ENCODE peak calls at places on chromosomes 7 and 10, in five cellular contexts. R is right lobe of liver, O is HCT116, Z is PC-9, G is left ventricle myocardium inferior. J is an unnamed sample.

GRCh38 chr10:11197266-11197712 is 179.6 kb downstream of the CELF2 start:
- DNase-seq in G (peak; percentile 52), O (no peak), R (no peak), Z (no peak), J (peak; percentile 67)

GRCh38 chr10:54800677-54801480 is at the start of gene PCDH15:
- DNase-seq in Z (no peak), O (no peak), R (no peak), G (no peak), J (no peak)

GRCh38 chr10:34172936-34173533 is 642.1 kb downstream of the PARD3 start:
- DNase-seq in Z (no peak), G (no peak), O (no peak), R (no peak), J (no peak)

GRCh38 chr7:153640586-153640985 is 411.6 kb upstream of the DPP6 start:
- DNase-seq in R (no peak), Z (no peak), O (no peak), G (no peak), J (no peak)

GRCh38 chr7:159060440-159060839 is 84.2 kb downstream of the VIPR2 start:
- DNase-seq in G (no peak), R (no peak), O (no peak), Z (no peak), J (no peak)

GRCh38 chr10:598415-599170 is 90.9 kb downstream of the DIP2C start:
- DNase-seq in G (no peak), Z (no peak), R (no peak), O (no peak), J (peak; percentile 57)

GRCh38 chr7:8481752-8482446 is 48.5 kb downstream of the NXPH1 start:
- DNase-seq in O (no peak), R (no peak), G (no peak), Z (no peak), J (no peak)

GRCh38 chr7:82697897-82698296 is 254.3 kb upstream of the CACNA2D1 start:
- DNase-seq in O (no peak), Z (no peak), G (no peak), R (no peak), J (no peak)

GRCh38 chr10:25028711-25029110 is 12.3 kb downstream of the THNSL1 start:
- DNase-seq in Z (no peak), R (no peak), G (no peak), O (no peak), J (no peak)

GRCh38 chr7:135159359-135160087 is 11.0 kb downstream of the CYREN start:
- DNase-seq in G (no peak), R (no peak), O (no peak), Z (no peak), J (no peak)

GRCh38 chr7:24786941-24787340 is 29.7 kb upstream of the GSDME start:
- DNase-seq in Z (peak; percentile 99), O (peak; percentile 73), G (no peak), R (no peak), J (no peak)

GRCh38 chr10:110591760-110592159 is 24.3 kb downstream of the SMC3 start:
- DNase-seq in G (no peak), Z (no peak), O (no peak), R (no peak), J (no peak)

GRCh38 chr7:16436306-16436705 is 15.0 kb upstream of the CRPPA start:
- DNase-seq in Z (no peak), O (no peak), G (no peak), R (no peak), J (no peak)

GRCh38 chr10:60441515-60441914 is 51.8 kb upstream of the ANK3 start:
- DNase-seq in O (peak; percentile 6), G (no peak), R (no peak), Z (no peak), J (no peak)

GRCh38 chr10:18822156-18822555 is 162.9 kb downstream of the ARL5B start:
- DNase-seq in G (no peak), R (no peak), O (no peak), Z (no peak), J (no peak)

GRCh38 chr10:28679941-28680752 is 2.8 kb downstream of the BAMBI start:
- DNase-seq in G (no peak), Z (no peak), R (peak; percentile 62), O (no peak), J (no peak)

GRCh38 chr7:116340201-116340847 is 130.0 kb downstream of the TES start:
- DNase-seq in Z (no peak), O (no peak), R (no peak), G (no peak), J (no peak)

GRCh38 chr7:148151778-148152177 is 438.8 kb upstream of the C7orf33 start:
- DNase-seq in Z (no peak), R (no peak), G (no peak), O (no peak), J (no peak)

GRCh38 chr7:2093214-2093840 is 139.4 kb downstream of the MAD1L1 start:
- DNase-seq in O (no peak), R (no peak), Z (no peak), G (no peak), J (no peak)

GRCh38 chr10:49605939-49606509 is 4.1 kb upstream of the SLC18A3 start:
- DNase-seq in O (no peak), R (peak; percentile 12), Z (no peak), G (no peak), J (peak; percentile 34)

GRCh38 chr7:3916146-3916545 is 615.1 kb downstream of the SDK1 start:
- DNase-seq in R (no peak), G (no peak), O (no peak), Z (no peak), J (no peak)

GRCh38 chr10:3891396-3891795 is 106.4 kb upstream of the KLF6 start:
- DNase-seq in Z (no peak), G (no peak), R (no peak), O (no peak), J (no peak)

GRCh38 chr7:822692-823276 is 9.5 kb upstream of the SUN1 start:
- DNase-seq in Z (no peak), G (no peak), O (no peak), R (peak; percentile 53), J (no peak)

GRCh38 chr7:820341-820740 is 11.9 kb upstream of the SUN1 start:
- DNase-seq in R (no peak), G (no peak), Z (no peak), O (no peak), J (no peak)

GRCh38 chr7:823639-824038 is 8.6 kb upstream of the SUN1 start:
- DNase-seq in Z (no peak), O (no peak), R (no peak), G (no peak), J (no peak)

GRCh38 chr7:824106-824505 is 8.2 kb upstream of the SUN1 start:
- DNase-seq in Z (no peak), R (no peak), O (no peak), G (no peak), J (no peak)

DNA sequence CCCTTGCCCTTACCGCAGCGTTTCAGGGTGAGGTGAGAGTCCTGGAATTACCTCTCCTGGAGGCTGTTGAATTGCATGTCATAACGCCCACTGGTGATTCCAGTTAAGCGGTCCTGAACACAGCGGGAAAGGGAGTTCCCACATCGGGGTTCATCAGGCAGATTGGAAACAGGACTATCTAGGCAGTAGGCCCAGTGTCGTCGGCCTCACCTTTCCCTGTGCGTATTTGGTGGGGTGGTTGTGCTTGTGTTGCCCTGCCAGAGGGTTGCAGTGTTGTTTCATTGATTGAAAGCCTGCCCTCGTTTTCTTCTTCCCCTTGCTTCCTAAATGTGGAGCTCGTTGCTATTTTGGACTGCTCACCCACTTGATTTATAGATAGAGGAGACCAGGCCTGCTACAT is 10.6 kb upstream of the SUN1 start:
- DNase-seq in Z (no peak), G (no peak), R (no peak), O (no peak), J (no peak)
- TF ChIP-seq CTCF in Z (no peak), G (peak; percentile 42), R (peak; percentile 27), O (no peak), J (no peak)

GRCh38 chr7:32500922-32501341 is 5.6 kb downstream of the AVL9 start:
- DNase-seq in G (no peak), R (no peak), O (no peak), Z (peak; percentile 79), J (no peak)

GRCh38 chr7:32496052-32496813 is 944 bp downstream of the AVL9 start:
- DNase-seq in Z (no peak), O (no peak), R (no peak), G (no peak), J (no peak)

GRCh38 chr7:32490127-32490796 is at the start of gene LSM5:
- DNase-seq in Z (peak; percentile 89), G (peak; percentile 90), R (peak; percentile 94), O (peak; percentile 94), J (peak; percentile 94)

GRCh38 chr7:32494946-32495297 is 367 bp upstream of the AVL9 start:
- DNase-seq in R (no peak), G (no peak), Z (no peak), O (no peak), J (no peak)

GRCh38 chr7:32495298-32496051 is at the start of gene AVL9:
- DNase-seq in R (peak; percentile 100), O (peak; percentile 90), G (peak; percentile 99), Z (peak; percentile 89), J (peak; percentile 100)
- H3K4me3 ChIP-seq in R (peak within 1 kb of the TSS; percentile 96), O (peak within 1 kb of the TSS; percentile 79), G (peak within 1 kb of the TSS; percentile 99), Z (peak within 1 kb of the TSS; percentile 92), J (peak within 1 kb of the TSS; percentile 97)

GRCh38 chr10:31604646-31605170 is 285.7 kb downstream of the ZEB1 start:
- DNase-seq in Z (no peak), R (no peak), O (no peak), G (no peak), J (no peak)
- H3K27ac ChIP-seq in Z (no peak overlapping the region), R (no peak overlapping the region), O (no peak overlapping the region), G (peak overlapping the region; percentile 90), J (no peak overlapping the region)

GRCh38 chr10:77297370-77297692 is 340.3 kb downstream of the KCNMA1 start:
- DNase-seq in O (no peak), G (no peak), R (no peak), Z (no peak), J (no peak)

GRCh38 chr10:77299257-77299656 is 338.4 kb downstream of the KCNMA1 start:
- DNase-seq in Z (no peak), G (no peak), R (no peak), O (no peak), J (no peak)

GRCh38 chr10:77293785-77294184 is 343.8 kb downstream of the KCNMA1 start:
- DNase-seq in Z (no peak), G (no peak), O (no peak), R (no peak), J (no peak)

GRCh38 chr10:77300682-77301081 is 336.9 kb downstream of the KCNMA1 start:
- DNase-seq in R (no peak), O (no peak), G (no peak), Z (no peak), J (no peak)

DNA sequence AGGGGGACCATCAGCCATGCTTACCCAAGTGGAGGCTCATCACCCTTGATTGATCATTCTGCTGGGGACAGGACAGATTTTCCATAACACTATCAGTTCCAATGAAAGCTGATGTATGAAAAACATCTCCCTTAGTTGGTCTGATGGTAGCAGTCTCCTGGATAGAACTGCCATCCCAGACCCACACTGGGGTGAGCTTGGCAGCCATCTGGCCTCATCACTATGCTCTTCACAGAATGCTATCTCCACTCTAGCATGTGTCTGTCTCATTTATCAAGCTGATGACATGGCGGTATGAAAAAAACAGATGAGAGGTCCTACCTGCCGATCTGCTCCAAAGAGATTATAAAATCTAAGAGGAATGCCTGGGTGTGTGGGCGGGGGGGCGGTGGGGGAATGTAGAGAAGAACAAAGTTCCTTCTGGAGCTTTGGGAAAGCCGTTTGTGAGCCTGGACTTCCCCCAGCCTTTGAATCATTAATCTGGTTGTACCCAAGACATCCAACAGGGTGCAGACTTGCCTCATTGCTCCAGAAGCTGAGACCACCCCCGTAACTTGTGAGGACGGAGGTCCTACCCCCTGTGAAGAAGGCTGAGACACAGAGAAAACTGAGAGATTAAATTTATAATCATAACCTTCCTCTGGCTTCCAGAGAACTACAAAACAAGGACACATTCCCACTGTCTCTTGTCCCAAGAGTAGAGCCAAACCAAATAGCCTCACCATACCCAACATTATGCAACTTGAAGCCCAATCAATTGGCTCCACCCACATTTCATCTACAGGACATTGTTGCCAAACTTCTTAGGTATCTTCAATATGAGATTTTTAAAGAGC is 340.9 kb downstream of the KCNMA1 start:
- DNase-seq in Z (no peak), G (no peak), O (no peak), R (no peak), J (no peak)
- TF ChIP-seq CTCF in Z (no peak), G (no peak), O (peak; percentile 13), R (peak; percentile 39), J (no peak)

J was measured in upper lobe of right lung.